ENCODE peak calls at places on chromosome 22, in six cellular contexts. C is cardiac fibroblast, J is GM20000, B is SK-N-SH, E is adrenal gland, X is GM12878. P is an unnamed sample.

GRCh38 chr22:23538502-23538860 is 41.6 kb downstream of the IGLL1 start:
- DNase-seq in B (no peak), X (no peak), J (no peak), E (no peak), C (no peak), P (no peak)

GRCh38 chr22:20258584-20259335 is 9.4 kb downstream of the RTN4R start:
- DNase-seq in C (no peak), X (no peak), B (peak), J (peak), E (no peak), P (no peak)

GRCh38 chr22:25199726-25200520 is at the start of gene CRYBB3:
- DNase-seq in C (no peak), E (no peak), B (no peak), J (no peak), X (no peak), P (no peak)

GRCh38 chr22:48961705-48962104 is 866.0 kb downstream of the BRD1 start:
- DNase-seq in C (no peak), E (no peak), J (no peak), X (no peak), B (no peak), P (no peak)

GRCh38 chr22:17131686-17132085 is 10.5 kb upstream of the TMEM121B start:
- DNase-seq in B (no peak), C (no peak), E (no peak), J (no peak), X (no peak), P (no peak)

GRCh38 chr22:18067121-18067520 is 10.7 kb upstream of the PEX26 start:
- DNase-seq in C (no peak), X (no peak), J (no peak), E (no peak), B (no peak), P (no peak)

GRCh38 chr22:23898006-23898974 is 4.1 kb downstream of the MIF start:
- DNase-seq in X (no peak), J (no peak), C (no peak), B (no peak), E (no peak), P (no peak)

GRCh38 chr22:20491346-20491745 is 4.2 kb downstream of the KLHL22 start:
- DNase-seq in C (no peak), E (no peak), X (no peak), J (no peak), B (no peak), P (no peak)

GRCh38 chr22:46052801-46053562 is 76.0 kb upstream of the WNT7B start:
- DNase-seq in X (no peak), B (peak), E (peak), C (peak), J (no peak), P (peak)

GRCh38 chr22:48432721-48433518 is 1394.8 kb downstream of the BRD1 start:
- DNase-seq in X (no peak), C (no peak), B (no peak), E (no peak), J (no peak), P (no peak)

GRCh38 chr22:18973264-18974031 is 37.4 kb upstream of the PRODH start:
- DNase-seq in B (no peak), J (no peak), X (no peak), E (no peak), C (no peak), P (no peak)

GRCh38 chr22:41308054-41308453 is 6.7 kb downstream of the ZC3H7B start:
- DNase-seq in B (no peak), C (peak), J (no peak), E (no peak), X (no peak), P (no peak)

GRCh38 chr22:45308624-45309421 is 911 bp upstream of the FAM118A start:
- DNase-seq in X (no peak), J (no peak), C (no peak), E (no peak), B (no peak), P (no peak)

GRCh38 chr22:34800265-34800664 is 265.7 kb upstream of the ISX start:
- DNase-seq in J (no peak), B (no peak), X (no peak), E (peak), C (no peak), P (no peak)

GRCh38 chr22:19105867-19106802 is 16.1 kb downstream of the DGCR2 start:
- DNase-seq in E (no peak), J (no peak), C (no peak), X (no peak), B (peak), P (no peak)

GRCh38 chr22:20135846-20136602 is 4.4 kb downstream of the ZDHHC8 start:
- DNase-seq in X (no peak), C (no peak), B (no peak), E (no peak), J (no peak), P (no peak)

GRCh38 chr22:35596821-35597220 is 20.3 kb downstream of the MB start:
- DNase-seq in X (no peak), C (peak), E (peak), B (no peak), J (no peak), P (no peak)

GRCh38 chr22:17974087-17974486 is 50.3 kb downstream of the MICAL3 start:
- DNase-seq in E (no peak), J (no peak), X (no peak), C (peak), B (no peak), P (no peak)

GRCh38 chr22:38720350-38720749 is 14.6 kb downstream of the GTPBP1 start:
- DNase-seq in J (no peak), E (no peak), X (no peak), C (no peak), B (no peak), P (no peak)

GRCh38 chr22:38716827-38717226 is 11.1 kb downstream of the GTPBP1 start:
- DNase-seq in E (no peak), B (no peak), C (no peak), J (no peak), X (no peak), P (no peak)

GRCh38 chr22:38717244-38717643 is 11.5 kb downstream of the GTPBP1 start:
- DNase-seq in C (no peak), X (no peak), J (no peak), E (no peak), B (no peak), P (no peak)

GRCh38 chr22:38719196-38719595 is 13.5 kb downstream of the GTPBP1 start:
- DNase-seq in X (no peak), C (no peak), B (no peak), E (no peak), J (no peak), P (no peak)

GRCh38 chr22:38718414-38718813 is 12.7 kb downstream of the GTPBP1 start:
- DNase-seq in J (no peak), C (peak), E (peak), B (peak), X (no peak), P (peak)
- TF ChIP-seq CTCF in J (no peak), C (peak), E (peak), B (peak), X (no peak), P (peak)

GRCh38 chr22:37735054-37735453 is 38.2 kb downstream of the TRIOBP start:
- DNase-seq in B (peak), X (no peak), E (peak), J (no peak), C (no peak), P (peak)
- TF ChIP-seq CTCF in B (peak), X (no peak), E (peak), J (no peak), C (peak), P (peak)

GRCh38 chr22:44132724-44133123 is 48.0 kb upstream of the PARVG start:
- DNase-seq in E (no peak), C (no peak), J (no peak), X (no peak), B (no peak), P (no peak)
- TF ChIP-seq CTCF in E (no peak), C (no peak), J (no peak), X (no peak), B (no peak), P (no peak)

GRCh38 chr22:39598017-39598965 is 27.7 kb downstream of the CACNA1I start:
- DNase-seq in X (no peak), E (peak), C (no peak), J (peak), B (no peak), P (peak)
- TF ChIP-seq CTCF in X (no peak), E (no peak), C (peak), J (no peak), B (no peak), P (no peak)

DNA sequence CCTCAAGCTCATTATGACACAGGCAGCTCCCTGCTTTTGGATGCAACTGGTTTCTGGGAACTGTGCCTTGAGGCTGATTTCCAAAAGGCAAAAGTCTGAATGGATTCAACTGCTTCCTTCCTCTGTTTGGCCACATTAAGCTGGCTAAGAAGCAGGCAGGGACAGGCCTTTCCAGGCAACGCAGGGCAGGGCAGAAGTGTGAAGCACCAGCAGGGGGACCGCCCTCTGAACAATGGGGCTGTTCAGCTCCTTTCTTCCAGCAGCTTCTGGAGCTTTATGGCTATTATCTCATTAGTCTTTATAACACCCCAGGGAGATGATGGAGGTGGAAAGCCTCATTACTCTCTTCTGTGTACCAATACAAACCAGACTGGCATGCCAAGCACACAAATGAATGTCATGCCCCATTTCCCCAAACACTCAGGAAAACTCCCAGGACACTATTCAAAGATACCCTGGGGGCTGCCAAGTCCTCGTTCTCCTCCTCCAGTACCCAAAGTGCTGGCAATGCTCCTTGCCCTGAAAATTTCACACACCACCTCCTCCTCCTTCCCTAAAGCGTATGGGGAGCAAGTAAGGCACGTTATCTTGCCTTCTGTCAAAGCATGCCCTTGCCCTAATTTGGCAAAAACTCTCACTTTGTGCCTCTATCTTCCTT is 21.3 kb downstream of the MORC2 start:
- DNase-seq in C (peak), X (no peak), E (no peak), B (no peak), J (no peak), P (no peak)
- TF ChIP-seq CTCF in C (peak), X (no peak), E (no peak), B (no peak), J (no peak), P (no peak)

GRCh38 chr22:36902143-36902911 is 11.1 kb upstream of the CSF2RB start:
- DNase-seq in B (no peak), X (no peak), E (peak), C (no peak), J (no peak), P (no peak)

GRCh38 chr22:36901411-36902142 is 11.9 kb upstream of the CSF2RB start:
- DNase-seq in X (peak), B (no peak), J (peak), C (no peak), E (no peak), P (no peak)

GRCh38 chr22:36907464-36907863 is 6.0 kb upstream of the CSF2RB start:
- DNase-seq in B (no peak), C (no peak), X (no peak), E (no peak), J (no peak), P (no peak)

GRCh38 chr22:36900880-36901279 is 12.5 kb upstream of the CSF2RB start:
- DNase-seq in C (peak), E (no peak), J (no peak), B (no peak), X (no peak), P (no peak)

GRCh38 chr22:36904260-36904659 is 9.2 kb upstream of the CSF2RB start:
- DNase-seq in C (no peak), X (no peak), J (no peak), B (no peak), E (no peak), P (no peak)
- TF ChIP-seq CTCF in C (no peak), X (no peak), J (no peak), B (peak), E (no peak), P (no peak)

DNA sequence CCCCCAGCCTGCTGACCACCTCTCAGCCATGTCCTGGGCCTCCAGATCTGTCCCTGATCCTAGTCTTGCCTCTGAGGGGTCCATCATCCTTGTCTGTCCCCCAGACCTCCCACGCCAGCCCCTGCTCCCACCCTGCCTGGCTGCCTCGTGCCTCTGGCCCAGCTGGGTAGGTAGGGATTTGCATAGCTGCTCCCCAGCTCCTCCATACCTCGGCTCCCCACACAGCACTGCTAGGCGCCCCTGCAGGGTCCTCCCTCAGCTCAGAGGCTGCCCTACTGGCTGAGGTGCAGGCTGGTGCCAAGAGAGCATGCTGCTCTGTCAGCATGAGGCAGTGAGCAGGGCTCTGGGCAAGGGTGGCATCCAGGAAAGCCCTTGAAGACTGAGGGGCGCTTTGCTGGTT is 47.7 kb downstream of the NFAM1 start:
- DNase-seq in B (no peak), E (no peak), X (no peak), C (no peak), J (no peak), P (no peak)
- TF ChIP-seq CTCF in B (no peak), E (no peak), X (no peak), C (no peak), J (no peak), P (no peak)

GRCh38 chr22:43109921-43110443 is 568 bp upstream of the BIK start:
- DNase-seq in J (no peak), B (no peak), X (no peak), C (no peak), E (no peak), P (no peak)

GRCh38 chr22:43113516-43114251 is 3.1 kb downstream of the BIK start:
- DNase-seq in C (no peak), E (no peak), X (no peak), J (no peak), B (no peak), P (peak)

GRCh38 chr22:43109511-43109910 is 1.0 kb upstream of the BIK start:
- DNase-seq in J (no peak), B (no peak), X (no peak), C (no peak), E (no peak), P (no peak)

GRCh38 chr22:43110927-43111623 is 525 bp downstream of the BIK start:
- DNase-seq in C (no peak), B (peak), X (no peak), J (peak), E (peak), P (peak)

GRCh38 chr22:43110444-43110926 is at the start of gene BIK:
- DNase-seq in X (no peak), B (peak), J (peak), C (peak), E (peak), P (peak)
- TF ChIP-seq CTCF in X (peak), B (no peak), J (no peak), C (peak), E (no peak), P (no peak)

DNA sequence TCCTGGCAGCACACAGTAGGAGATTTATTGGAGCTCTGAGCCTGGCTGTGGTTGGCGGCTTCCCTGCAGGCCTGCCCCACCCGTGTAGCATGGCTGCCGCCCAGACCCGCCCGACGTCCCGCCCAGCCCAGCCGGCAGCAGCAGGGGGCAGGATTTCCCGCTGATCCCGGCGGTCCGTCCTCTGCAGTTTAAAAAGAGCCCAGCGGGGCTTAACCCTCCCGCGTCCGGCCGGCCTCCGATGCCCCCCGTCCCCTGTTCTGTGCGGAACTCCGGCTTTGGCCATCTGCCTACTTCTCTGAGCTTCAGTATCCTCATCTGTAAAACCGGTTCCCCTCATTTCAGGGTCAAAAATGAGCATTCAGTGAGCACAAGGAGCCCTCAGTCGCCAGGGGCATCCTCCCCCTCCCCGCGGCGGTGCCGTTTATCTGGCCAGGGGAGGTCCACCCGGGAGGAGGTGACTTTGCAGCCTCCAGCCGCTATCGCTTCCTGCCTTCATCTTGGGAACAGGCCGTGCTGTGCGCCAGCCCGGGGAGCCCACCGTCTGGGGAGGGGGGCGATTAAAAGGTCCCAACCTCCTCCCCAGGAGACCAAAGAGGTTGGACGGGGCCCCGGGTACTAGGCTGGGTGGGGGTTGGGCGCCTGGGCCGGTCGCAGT is at the start of gene GAS2L1:
- DNase-seq in X (no peak), J (peak), C (peak), E (peak), B (peak), P (peak)
- TF ChIP-seq CTCF in X (no peak), J (no peak), C (peak), E (peak), B (peak), P (peak)

P was measured in Calu3.